ENCODE peak calls at places on chromosome 10, in ten cellular contexts. One of them, this sample, is unnamed.

GRCh38 chr10:95408931-95409873 is 118.4 kb upstream of the PDLIM1 start:
- DNase-seq in Panc1: no peak
- DNase-seq in activated CD4-positive, alpha-beta T cell treated with anti-CD3 and anti-CD28 coated beads for 4 hours: no peak
- DNase-seq in HTR-8/SVneo: no peak
- DNase-seq in BJ: no peak
- DNase-seq in HS-27A: no peak
- DNase-seq in Peyer's patch: no peak
- DNase-seq in T-helper 1 cell: no peak
- DNase-seq in stimulated activated CD4-positive, alpha-beta T cell treated with anti-CD3 and anti-CD28 coated beads, TNF-alpha, amount 100 ng/mL, for 1 hour: no peak
- DNase-seq in cerebellum: peak
- DNase-seq in this sample: no peak

GRCh38 chr10:11899067-11899876 is 76.1 kb downstream of the PROSER2 start:
- DNase-seq in Panc1: no peak
- DNase-seq in activated CD4-positive, alpha-beta T cell treated with anti-CD3 and anti-CD28 coated beads for 4 hours: no peak
- DNase-seq in HTR-8/SVneo: no peak
- DNase-seq in BJ: no peak
- DNase-seq in HS-27A: no peak
- DNase-seq in Peyer's patch: no peak
- DNase-seq in T-helper 1 cell: no peak
- DNase-seq in stimulated activated CD4-positive, alpha-beta T cell treated with anti-CD3 and anti-CD28 coated beads, TNF-alpha, amount 100 ng/mL, for 1 hour: no peak
- DNase-seq in cerebellum: no peak
- DNase-seq in this sample: no peak

GRCh38 chr10:42578019-42578418 is 60.4 kb downstream of the ZNF33B start:
- DNase-seq in Panc1: no peak
- DNase-seq in activated CD4-positive, alpha-beta T cell treated with anti-CD3 and anti-CD28 coated beads for 4 hours: no peak
- DNase-seq in HTR-8/SVneo: no peak
- DNase-seq in BJ: no peak
- DNase-seq in HS-27A: no peak
- DNase-seq in Peyer's patch: no peak
- DNase-seq in T-helper 1 cell: no peak
- DNase-seq in stimulated activated CD4-positive, alpha-beta T cell treated with anti-CD3 and anti-CD28 coated beads, TNF-alpha, amount 100 ng/mL, for 1 hour: no peak
- DNase-seq in cerebellum: no peak
- DNase-seq in this sample: no peak

GRCh38 chr10:50291261-50291850 is 40.0 kb upstream of the ASAH2 start:
- DNase-seq in Panc1: no peak
- DNase-seq in activated CD4-positive, alpha-beta T cell treated with anti-CD3 and anti-CD28 coated beads for 4 hours: no peak
- DNase-seq in HTR-8/SVneo: no peak
- DNase-seq in BJ: no peak
- DNase-seq in HS-27A: no peak
- DNase-seq in Peyer's patch: no peak
- DNase-seq in T-helper 1 cell: no peak
- DNase-seq in stimulated activated CD4-positive, alpha-beta T cell treated with anti-CD3 and anti-CD28 coated beads, TNF-alpha, amount 100 ng/mL, for 1 hour: no peak
- DNase-seq in cerebellum: no peak
- DNase-seq in this sample: no peak

GRCh38 chr10:97131041-97131659 is 54.6 kb downstream of the SLIT1 start:
- DNase-seq in Panc1: no peak
- DNase-seq in activated CD4-positive, alpha-beta T cell treated with anti-CD3 and anti-CD28 coated beads for 4 hours: no peak
- DNase-seq in HTR-8/SVneo: no peak
- DNase-seq in BJ: no peak
- DNase-seq in HS-27A: no peak
- DNase-seq in Peyer's patch: no peak
- DNase-seq in T-helper 1 cell: no peak
- DNase-seq in stimulated activated CD4-positive, alpha-beta T cell treated with anti-CD3 and anti-CD28 coated beads, TNF-alpha, amount 100 ng/mL, for 1 hour: no peak
- DNase-seq in cerebellum: no peak
- DNase-seq in this sample: peak

GRCh38 chr10:132036887-132037675 is 28.7 kb upstream of the JAKMIP3 start:
- DNase-seq in Panc1: no peak
- DNase-seq in activated CD4-positive, alpha-beta T cell treated with anti-CD3 and anti-CD28 coated beads for 4 hours: no peak
- DNase-seq in HTR-8/SVneo: peak
- DNase-seq in BJ: no peak
- DNase-seq in HS-27A: no peak
- DNase-seq in Peyer's patch: no peak
- DNase-seq in T-helper 1 cell: no peak
- DNase-seq in stimulated activated CD4-positive, alpha-beta T cell treated with anti-CD3 and anti-CD28 coated beads, TNF-alpha, amount 100 ng/mL, for 1 hour: no peak
- DNase-seq in cerebellum: peak
- DNase-seq in this sample: no peak

GRCh38 chr10:97163646-97164535 is 21.9 kb downstream of the SLIT1 start:
- DNase-seq in Panc1: no peak
- DNase-seq in activated CD4-positive, alpha-beta T cell treated with anti-CD3 and anti-CD28 coated beads for 4 hours: no peak
- DNase-seq in HTR-8/SVneo: no peak
- DNase-seq in BJ: no peak
- DNase-seq in HS-27A: no peak
- DNase-seq in Peyer's patch: no peak
- DNase-seq in T-helper 1 cell: no peak
- DNase-seq in stimulated activated CD4-positive, alpha-beta T cell treated with anti-CD3 and anti-CD28 coated beads, TNF-alpha, amount 100 ng/mL, for 1 hour: no peak
- DNase-seq in cerebellum: no peak
- DNase-seq in this sample: peak

GRCh38 chr10:68154211-68154497 is 44.9 kb downstream of the MYPN start:
- DNase-seq in Panc1: no peak
- DNase-seq in activated CD4-positive, alpha-beta T cell treated with anti-CD3 and anti-CD28 coated beads for 4 hours: no peak
- DNase-seq in HTR-8/SVneo: peak
- DNase-seq in BJ: no peak
- DNase-seq in HS-27A: no peak
- DNase-seq in Peyer's patch: no peak
- DNase-seq in T-helper 1 cell: no peak
- DNase-seq in stimulated activated CD4-positive, alpha-beta T cell treated with anti-CD3 and anti-CD28 coated beads, TNF-alpha, amount 100 ng/mL, for 1 hour: no peak
- DNase-seq in cerebellum: no peak
- DNase-seq in this sample: peak

GRCh38 chr10:126130291-126130710 is 233.9 kb downstream of the FANK1 start:
- DNase-seq in Panc1: no peak
- DNase-seq in activated CD4-positive, alpha-beta T cell treated with anti-CD3 and anti-CD28 coated beads for 4 hours: no peak
- DNase-seq in HTR-8/SVneo: no peak
- DNase-seq in BJ: no peak
- DNase-seq in HS-27A: no peak
- DNase-seq in Peyer's patch: no peak
- DNase-seq in T-helper 1 cell: no peak
- DNase-seq in stimulated activated CD4-positive, alpha-beta T cell treated with anti-CD3 and anti-CD28 coated beads, TNF-alpha, amount 100 ng/mL, for 1 hour: no peak
- DNase-seq in cerebellum: no peak
- DNase-seq in this sample: no peak

GRCh38 chr10:101939273-101939635 is 95.7 kb upstream of the KCNIP2 start:
- DNase-seq in Panc1: peak
- DNase-seq in activated CD4-positive, alpha-beta T cell treated with anti-CD3 and anti-CD28 coated beads for 4 hours: no peak
- DNase-seq in HTR-8/SVneo: peak
- DNase-seq in BJ: peak
- DNase-seq in HS-27A: no peak
- DNase-seq in Peyer's patch: no peak
- DNase-seq in T-helper 1 cell: no peak
- DNase-seq in stimulated activated CD4-positive, alpha-beta T cell treated with anti-CD3 and anti-CD28 coated beads, TNF-alpha, amount 100 ng/mL, for 1 hour: no peak
- DNase-seq in cerebellum: no peak
- DNase-seq in this sample: no peak

GRCh38 chr10:33073641-33074410 is 115.8 kb upstream of the ITGB1 start:
- DNase-seq in Panc1: no peak
- DNase-seq in activated CD4-positive, alpha-beta T cell treated with anti-CD3 and anti-CD28 coated beads for 4 hours: no peak
- DNase-seq in HTR-8/SVneo: no peak
- DNase-seq in BJ: no peak
- DNase-seq in HS-27A: no peak
- DNase-seq in Peyer's patch: no peak
- DNase-seq in T-helper 1 cell: no peak
- DNase-seq in stimulated activated CD4-positive, alpha-beta T cell treated with anti-CD3 and anti-CD28 coated beads, TNF-alpha, amount 100 ng/mL, for 1 hour: no peak
- DNase-seq in cerebellum: no peak
- DNase-seq in this sample: no peak

GRCh38 chr10:98344589-98345038 is 70.4 kb downstream of the PYROXD2 start:
- DNase-seq in Panc1: no peak
- DNase-seq in activated CD4-positive, alpha-beta T cell treated with anti-CD3 and anti-CD28 coated beads for 4 hours: no peak
- DNase-seq in HTR-8/SVneo: no peak
- DNase-seq in BJ: no peak
- DNase-seq in HS-27A: no peak
- DNase-seq in Peyer's patch: no peak
- DNase-seq in T-helper 1 cell: no peak
- DNase-seq in stimulated activated CD4-positive, alpha-beta T cell treated with anti-CD3 and anti-CD28 coated beads, TNF-alpha, amount 100 ng/mL, for 1 hour: no peak
- DNase-seq in cerebellum: no peak
- DNase-seq in this sample: peak

GRCh38 chr10:43461950-43462349 is 25.0 kb downstream of the ZNF487 start:
- DNase-seq in Panc1: peak
- DNase-seq in activated CD4-positive, alpha-beta T cell treated with anti-CD3 and anti-CD28 coated beads for 4 hours: peak
- DNase-seq in HTR-8/SVneo: peak
- DNase-seq in BJ: no peak
- DNase-seq in HS-27A: peak
- DNase-seq in Peyer's patch: peak
- DNase-seq in T-helper 1 cell: no peak
- DNase-seq in stimulated activated CD4-positive, alpha-beta T cell treated with anti-CD3 and anti-CD28 coated beads, TNF-alpha, amount 100 ng/mL, for 1 hour: no peak
- DNase-seq in cerebellum: peak
- DNase-seq in this sample: peak

GRCh38 chr10:14532473-14533251 is 201.9 kb upstream of the FRMD4A start:
- DNase-seq in Panc1: no peak
- DNase-seq in activated CD4-positive, alpha-beta T cell treated with anti-CD3 and anti-CD28 coated beads for 4 hours: no peak
- DNase-seq in HTR-8/SVneo: no peak
- DNase-seq in BJ: no peak
- DNase-seq in HS-27A: no peak
- DNase-seq in Peyer's patch: peak
- DNase-seq in T-helper 1 cell: no peak
- DNase-seq in stimulated activated CD4-positive, alpha-beta T cell treated with anti-CD3 and anti-CD28 coated beads, TNF-alpha, amount 100 ng/mL, for 1 hour: no peak
- DNase-seq in cerebellum: no peak
- DNase-seq in this sample: no peak

GRCh38 chr10:100670828-100671479 is 74.4 kb upstream of the PAX2 start:
- DNase-seq in Panc1: no peak
- DNase-seq in activated CD4-positive, alpha-beta T cell treated with anti-CD3 and anti-CD28 coated beads for 4 hours: peak
- DNase-seq in HTR-8/SVneo: no peak
- DNase-seq in BJ: no peak
- DNase-seq in HS-27A: no peak
- DNase-seq in Peyer's patch: peak
- DNase-seq in T-helper 1 cell: peak
- DNase-seq in stimulated activated CD4-positive, alpha-beta T cell treated with anti-CD3 and anti-CD28 coated beads, TNF-alpha, amount 100 ng/mL, for 1 hour: no peak
- DNase-seq in cerebellum: peak
- DNase-seq in this sample: no peak

GRCh38 chr10:13890617-13891541 is 304.1 kb downstream of the PRPF18 start:
- DNase-seq in Panc1: no peak
- DNase-seq in activated CD4-positive, alpha-beta T cell treated with anti-CD3 and anti-CD28 coated beads for 4 hours: no peak
- DNase-seq in HTR-8/SVneo: peak
- DNase-seq in BJ: no peak
- DNase-seq in HS-27A: no peak
- DNase-seq in Peyer's patch: no peak
- DNase-seq in T-helper 1 cell: no peak
- DNase-seq in stimulated activated CD4-positive, alpha-beta T cell treated with anti-CD3 and anti-CD28 coated beads, TNF-alpha, amount 100 ng/mL, for 1 hour: no peak
- DNase-seq in cerebellum: peak
- DNase-seq in this sample: peak

This sample was measured in SJCRH30.